ENCODE peak calls at places on chromosomes 1 and 21, in seven cellular contexts. F is CD4-positive, alpha-beta T cell; I is PC-3; B is kidney; N is uterus; J is breast epithelium; Y is tibial nerve. M is an unnamed sample. For H3K9me3, the result is how much of the 10 kb centered on the place peaks cover.

GRCh38 chr1:237035759-237036158 is 6.2 kb upstream of the RYR2 start:
- DNase-seq in F (no peak), I (no peak), B (no peak), N (no peak), J (no peak), Y (no peak), M (no peak)

GRCh38 chr1:41726899-41727748 is 191.6 kb downstream of the HIVEP3 start:
- DNase-seq in F (no peak), I (no peak), B (peak), N (no peak), J (no peak), Y (peak), M (no peak)

GRCh38 chr1:90143522-90144050 is 148.7 kb downstream of the ZNF326 start:
- DNase-seq in F (no peak), I (no peak), B (no peak), N (no peak), J (no peak), Y (no peak), M (no peak)

GRCh38 chr1:116504308-116505156 is 66.3 kb downstream of the CD58 start:
- DNase-seq in F (peak), I (peak), B (peak), N (no peak), J (no peak), Y (peak), M (peak)

GRCh38 chr1:6013491-6013890 is 21.3 kb upstream of the NPHP4 start:
- DNase-seq in F (no peak), I (no peak), B (peak), N (no peak), J (no peak), Y (no peak), M (no peak)

GRCh38 chr1:62317021-62317768 is 2.0 kb downstream of the KANK4 start:
- DNase-seq in F (no peak), I (no peak), B (no peak), N (no peak), J (no peak), Y (no peak), M (no peak)

GRCh38 chr1:44354268-44354839 is 703 bp downstream of the ERI3 start:
- DNase-seq in F (no peak), I (peak), B (no peak), N (no peak), J (no peak), Y (no peak), M (no peak)

GRCh38 chr1:86487131-86487804 is 18.5 kb downstream of the CLCA1 start:
- DNase-seq in F (no peak), I (peak), B (no peak), N (peak), J (no peak), Y (peak), M (no peak)

GRCh38 chr21:35779167-35779566 is 281.2 kb downstream of the SETD4 start:
- DNase-seq in F (no peak), I (no peak), B (no peak), N (no peak), J (no peak), Y (no peak), M (no peak)

GRCh38 chr1:56644941-56645662 is at the start of gene PRKAA2:
- DNase-seq in F (no peak), I (peak), B (peak), N (peak), J (peak), Y (peak), M (no peak)

GRCh38 chr1:26403656-26404055 is 7.0 kb upstream of the LIN28A start:
- DNase-seq in F (no peak), I (no peak), B (no peak), N (no peak), J (no peak), Y (no peak), M (no peak)

GRCh38 chr1:244952940-244953339 is 88.6 kb upstream of the HNRNPU start:
- DNase-seq in F (no peak), I (peak), B (no peak), N (no peak), J (no peak), Y (no peak), M (no peak)

GRCh38 chr1:29017235-29017634 is 102.9 kb downstream of the EPB41 start:
- DNase-seq in F (no peak), I (no peak), B (no peak), N (no peak), J (no peak), Y (no peak), M (no peak)

DNA sequence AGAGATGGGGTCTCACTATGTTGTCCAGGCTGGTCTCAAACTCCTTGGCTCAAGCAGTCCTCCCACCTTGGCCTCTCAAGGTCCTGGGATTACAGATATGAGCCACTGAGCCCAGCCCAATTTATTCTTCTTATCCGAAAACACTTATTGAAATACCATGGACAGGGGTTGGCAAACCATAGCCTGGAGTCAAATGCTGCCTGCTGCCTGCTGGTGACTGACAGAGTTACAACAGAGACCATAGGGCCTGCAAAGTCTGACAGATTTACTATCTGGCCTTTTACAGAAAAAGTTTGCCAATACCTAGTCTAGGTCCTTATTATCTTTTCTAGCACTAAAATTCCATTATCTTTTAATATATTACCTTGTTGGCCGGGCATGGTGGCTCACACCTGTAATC is 87.1 kb upstream of the ZNF281 start:
- DNase-seq in F (no peak), I (no peak), B (no peak), N (no peak), J (no peak), Y (no peak), M (no peak)
- H3K9me3 ChIP-seq in F (under half), I (under half), B (under half), N (under half), J (under half), Y (under half), M (under half)

GRCh38 chr1:4166711-4167110 is 266.6 kb upstream of the C1orf174 start:
- DNase-seq in F (no peak), I (no peak), B (no peak), N (no peak), J (no peak), Y (no peak), M (no peak)

GRCh38 chr1:4165901-4166300 is 265.8 kb upstream of the C1orf174 start:
- DNase-seq in F (no peak), I (no peak), B (no peak), N (no peak), J (no peak), Y (no peak), M (no peak)

GRCh38 chr1:4156241-4156640 is 256.2 kb upstream of the C1orf174 start:
- DNase-seq in F (no peak), I (no peak), B (no peak), N (no peak), J (no peak), Y (no peak), M (no peak)

GRCh38 chr1:4160181-4160580 is 260.1 kb upstream of the C1orf174 start:
- DNase-seq in F (no peak), I (no peak), B (no peak), N (no peak), J (no peak), Y (no peak), M (no peak)

DNA sequence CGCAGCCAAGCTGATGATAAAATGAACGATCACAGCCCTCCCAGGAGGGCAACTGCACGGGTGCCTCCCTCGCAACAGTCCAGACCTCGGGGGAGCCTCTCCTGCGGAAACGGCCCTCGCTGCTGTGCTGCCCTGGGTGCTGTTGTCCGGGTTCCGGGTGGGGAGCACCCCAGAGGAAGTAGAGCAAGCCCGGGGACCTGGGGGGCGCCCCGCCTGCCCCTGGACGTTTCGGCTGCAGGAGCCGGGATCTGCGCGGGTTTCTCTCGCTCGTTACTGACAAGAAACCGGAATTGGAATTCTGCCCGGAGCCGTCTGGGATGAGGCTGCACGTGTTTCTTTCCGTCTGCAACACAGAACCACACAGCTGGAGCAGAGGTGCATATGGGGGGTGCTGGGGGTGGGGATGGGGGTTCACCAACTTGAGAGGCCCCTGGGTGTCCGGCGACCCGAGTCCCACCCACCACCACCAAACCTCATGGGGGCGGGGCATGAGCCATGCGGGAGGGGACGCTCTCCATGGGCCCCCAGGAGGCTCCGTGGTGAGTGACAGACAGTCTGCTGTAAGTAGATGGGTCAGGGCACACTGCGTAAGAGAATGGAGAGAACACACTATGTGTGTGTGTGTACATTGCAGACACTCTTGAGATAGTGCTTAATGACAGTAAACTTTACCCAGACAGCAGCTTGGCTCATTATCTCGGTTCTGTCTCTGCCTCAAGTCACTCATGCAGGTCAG is 261.4 kb upstream of the C1orf174 start:
- DNase-seq in F (no peak), I (no peak), B (no peak), N (no peak), J (no peak), Y (no peak), M (no peak)
- H3K9me3 ChIP-seq in F (under half), I (under half), B (under half), N (under half), J (under half), Y (under half), M (under half)

DNA sequence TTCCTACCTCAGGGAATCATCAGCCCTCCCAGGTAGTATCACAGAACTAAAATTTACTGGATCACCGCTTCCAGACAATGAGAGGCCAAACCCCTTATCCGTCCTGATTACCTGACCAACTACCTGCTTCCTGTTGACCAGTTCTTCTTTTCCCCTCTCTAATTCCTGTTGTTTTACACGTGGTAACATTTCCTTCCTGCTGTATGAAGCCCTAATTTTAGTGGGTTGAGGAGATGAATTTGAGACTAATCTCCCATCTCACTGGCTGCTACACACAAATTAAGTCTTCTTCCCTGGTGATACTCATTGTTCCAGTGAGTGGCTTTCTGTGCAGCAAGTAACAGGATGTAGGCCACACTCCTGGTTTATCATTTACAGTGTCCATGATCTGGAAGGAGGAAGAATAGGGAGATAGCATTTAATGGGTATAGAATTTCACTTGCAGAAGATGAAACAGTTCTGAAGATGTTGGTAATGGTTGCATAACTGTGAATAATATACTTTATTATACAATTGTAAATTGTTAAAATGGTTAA is 2112.9 kb downstream of the NCAM2 start:
- DNase-seq in F (no peak), I (no peak), B (no peak), N (no peak), J (no peak), Y (no peak), M (no peak)
- H3K9me3 ChIP-seq in F (under half), I (under half), B (under half), N (under half), J (under half), Y (under half), M (under half)

GRCh38 chr21:45589686-45590245 is 47.5 kb upstream of the SLC19A1 start:
- DNase-seq in F (no peak), I (no peak), B (peak), N (no peak), J (peak), Y (no peak), M (no peak)
- H3K9me3 ChIP-seq in F (under half), I (under half), B (under half), N (under half), J (under half), Y (under half), M (under half)

DNA sequence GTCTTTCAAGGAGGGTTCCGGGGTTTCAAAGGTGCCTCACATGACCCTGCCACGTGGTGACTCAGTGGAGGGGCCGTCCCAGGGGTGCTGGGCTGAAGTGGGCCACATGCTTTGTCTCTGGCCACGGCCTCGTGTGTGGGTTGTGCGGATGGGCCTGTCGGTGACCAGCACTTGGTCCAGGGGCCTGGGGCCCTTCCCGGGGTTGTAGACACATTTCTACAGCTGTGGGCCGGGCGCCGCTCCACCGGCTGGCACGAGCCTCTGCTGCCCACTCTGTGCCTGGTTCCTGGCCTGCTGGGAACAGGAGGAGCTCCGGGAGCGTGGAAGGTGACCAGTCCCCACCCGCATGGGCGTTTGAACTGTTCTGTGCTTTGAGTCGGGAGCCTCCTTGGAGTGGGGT is 75.4 kb upstream of the TTC34 start:
- DNase-seq in F (no peak), I (no peak), B (no peak), N (no peak), J (no peak), Y (no peak), M (no peak)
- H3K9me3 ChIP-seq in F (under half), I (under half), B (under half), N (under half), J (under half), Y (under half), M (under half)

M was measured in T-helper 17 cell.